ENCODE peak calls at places on chromosomes 5 and 9, in four cellular contexts. V is fibroblast of lung, A is neural progenitor cell, H is left lung. C is an unnamed sample.

GRCh38 chr9:29701536-29701935 is 2128.3 kb upstream of the C9orf72 start:
- DNase-seq in V (no peak), A (no peak), H (no peak), C (peak; percentile 39)

GRCh38 chr5:15510092-15510491 is 10.1 kb downstream of the FBXL7 start:
- DNase-seq in V (peak; percentile 79), A (no peak), H (no peak), C (no peak)

GRCh38 chr9:126647585-126648110 is 33.9 kb downstream of the LMX1B start:
- DNase-seq in V (no peak), H (no peak), A (no peak), C (no peak)

GRCh38 chr5:21642321-21642720 is 1210.8 kb downstream of the CDH12 start:
- DNase-seq in A (no peak), H (no peak), V (no peak), C (no peak)

GRCh38 chr5:14254686-14255085 is 111.5 kb downstream of the TRIO start:
- DNase-seq in A (no peak), V (no peak), H (no peak), C (no peak)

GRCh38 chr5:60700347-60700815 is 415 bp upstream of the DEPDC1B start:
- DNase-seq in A (no peak), H (no peak), V (no peak), C (peak; percentile 40)

GRCh38 chr9:101727621-101728524 is 10.6 kb downstream of the GRIN3A start:
- DNase-seq in H (no peak), A (peak; percentile 55), V (no peak), C (peak; percentile 32)

GRCh38 chr9:38141751-38142150 is 72.7 kb upstream of the SHB start:
- DNase-seq in A (no peak), V (peak; percentile 92), H (no peak), C (peak; percentile 29)

GRCh38 chr9:80866121-80866520 is 823.2 kb downstream of the TLE1 start:
- DNase-seq in H (no peak), V (no peak), A (no peak), C (no peak)

GRCh38 chr5:140631831-140632365 is 1.1 kb downstream of the CD14 start:
- DNase-seq in V (no peak), A (no peak), H (peak; percentile 86), C (no peak)

GRCh38 chr9:134403682-134404301 is 77.5 kb downstream of the RXRA start:
- DNase-seq in V (peak; percentile 97), H (peak; percentile 90), A (no peak), C (no peak)

GRCh38 chr9:110081395-110081794 is 126.6 kb downstream of the C9orf152 start:
- DNase-seq in V (peak; percentile 73), A (no peak), H (no peak), C (no peak)

GRCh38 chr5:36156124-36156601 is 4.3 kb downstream of the SKP2 start:
- DNase-seq in A (no peak), H (no peak), V (peak; percentile 68), C (no peak)

GRCh38 chr5:16550316-16550952 is 66.4 kb downstream of the RETREG1 start:
- DNase-seq in V (no peak), A (peak; percentile 68), H (no peak), C (peak; percentile 75)

GRCh38 chr5:31192442-31192841 is 1.0 kb upstream of the CDH6 start:
- DNase-seq in V (no peak), A (peak; percentile 39), H (no peak), C (no peak)

GRCh38 chr5:36239370-36240293 is 2.1 kb downstream of the NADK2 start:
- DNase-seq in A (no peak), V (no peak), H (no peak), C (no peak)

GRCh38 chr5:18534119-18534518 is 899.9 kb downstream of the TAF11L14 start:
- DNase-seq in A (no peak), H (no peak), V (no peak), C (no peak)

GRCh38 chr9:9645006-9645405 is 967.8 kb downstream of the PTPRD start:
- DNase-seq in H (peak; percentile 34), A (no peak), V (no peak), C (no peak)

GRCh38 chr9:69195681-69196080 is 21.6 kb downstream of the TJP2 start:
- DNase-seq in A (no peak), H (no peak), V (no peak), C (no peak)

GRCh38 chr9:114718801-114719221 is 36.8 kb upstream of the TEX48 start:
- DNase-seq in V (peak; percentile 63), H (no peak), A (no peak), C (no peak)

GRCh38 chr9:134777153-134777552 is 103.5 kb upstream of the FCN2 start:
- DNase-seq in V (no peak), H (no peak), A (no peak), C (no peak)

GRCh38 chr5:173234129-173234793 is 745 bp downstream of the NKX2-5 start:
- DNase-seq in V (no peak), A (peak; percentile 71), H (no peak), C (peak; percentile 38)
- H3K4me3 ChIP-seq in V (no peak overlapping the region), A (peak overlapping the region; percentile 30), H (no peak overlapping the region), C (peak overlapping the region; percentile 53)

GRCh38 chr5:77230727-77231469 is 20.4 kb downstream of the PDE8B start:
- DNase-seq in H (no peak), V (no peak), A (peak; percentile 38), C (peak; percentile 21)
- TF ChIP-seq CTCF in H (no peak), V (peak; percentile 24), A (peak; percentile 40), C (peak; percentile 43)

GRCh38 chr9:121286973-121287721 is 19.2 kb downstream of the GSN start:
- DNase-seq in H (peak; percentile 89), A (peak; percentile 83), V (peak; percentile 95), C (peak; percentile 99)
- H3K4me3 ChIP-seq in H (peak overlapping the region; percentile 10), A (peak overlapping the region; percentile 16), V (no peak overlapping the region), C (peak overlapping the region; percentile 7)

GRCh38 chr9:113591899-113592625 is 128.5 kb downstream of the RGS3 start:
- DNase-seq in A (no peak), V (no peak), H (peak; percentile 35), C (no peak)
- TF ChIP-seq CTCF in A (no peak), V (no peak), H (no peak), C (no peak)

GRCh38 chr9:124001445-124001799 is 10.1 kb upstream of the LHX2 start:
- DNase-seq in V (no peak), A (no peak), H (no peak), C (no peak)
- H3K4me3 ChIP-seq in V (no peak overlapping the region), A (peak overlapping the region; percentile 83), H (no peak overlapping the region), C (no peak overlapping the region)

GRCh38 chr5:142012186-142012785 is 541 bp downstream of the GNPDA1 start:
- DNase-seq in V (no peak), A (peak; percentile 48), H (peak; percentile 84), C (peak; percentile 73)

GRCh38 chr5:142011572-142012185 is 1.1 kb downstream of the GNPDA1 start:
- DNase-seq in H (no peak), V (no peak), A (no peak), C (no peak)

GRCh38 chr5:142013734-142014495 is 1.1 kb upstream of the GNPDA1 start:
- DNase-seq in A (no peak), H (peak; percentile 79), V (peak; percentile 54), C (no peak)

GRCh38 chr5:142014911-142015584 is 2.2 kb upstream of the GNPDA1 start:
- DNase-seq in A (peak; percentile 44), H (no peak), V (peak; percentile 73), C (peak; percentile 77)

GRCh38 chr5:142012792-142013388 is at the start of gene GNPDA1:
- DNase-seq in V (peak; percentile 67), H (peak; percentile 96), A (peak; percentile 76), C (peak; percentile 74)
- TF ChIP-seq CTCF in V (no peak), H (no peak), A (no peak), C (no peak)

DNA sequence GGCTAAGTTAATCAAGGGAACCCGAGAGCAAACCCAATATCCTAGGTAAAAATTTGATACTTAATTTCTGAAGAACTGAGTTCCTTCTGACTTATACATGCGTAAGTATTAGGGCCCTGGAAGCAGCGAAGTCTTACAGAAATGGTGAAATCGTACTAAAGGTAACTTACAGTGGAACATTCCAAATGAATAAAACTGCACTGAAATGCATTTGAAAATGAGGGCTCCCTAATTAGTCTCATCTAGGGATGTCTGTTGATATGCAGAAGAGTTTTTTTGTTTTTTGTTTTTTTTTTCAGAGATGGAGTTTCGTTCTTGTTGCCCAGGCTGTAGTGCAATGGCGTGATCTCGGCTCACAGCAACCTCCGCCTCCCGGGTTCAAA is 10.4 kb upstream of the NANS start:
- DNase-seq in A (no peak), V (no peak), H (no peak), C (no peak)
- H3K4me3 ChIP-seq in A (no peak overlapping the region), V (no peak overlapping the region), H (peak overlapping the region; percentile 8), C (no peak overlapping the region)

DNA sequence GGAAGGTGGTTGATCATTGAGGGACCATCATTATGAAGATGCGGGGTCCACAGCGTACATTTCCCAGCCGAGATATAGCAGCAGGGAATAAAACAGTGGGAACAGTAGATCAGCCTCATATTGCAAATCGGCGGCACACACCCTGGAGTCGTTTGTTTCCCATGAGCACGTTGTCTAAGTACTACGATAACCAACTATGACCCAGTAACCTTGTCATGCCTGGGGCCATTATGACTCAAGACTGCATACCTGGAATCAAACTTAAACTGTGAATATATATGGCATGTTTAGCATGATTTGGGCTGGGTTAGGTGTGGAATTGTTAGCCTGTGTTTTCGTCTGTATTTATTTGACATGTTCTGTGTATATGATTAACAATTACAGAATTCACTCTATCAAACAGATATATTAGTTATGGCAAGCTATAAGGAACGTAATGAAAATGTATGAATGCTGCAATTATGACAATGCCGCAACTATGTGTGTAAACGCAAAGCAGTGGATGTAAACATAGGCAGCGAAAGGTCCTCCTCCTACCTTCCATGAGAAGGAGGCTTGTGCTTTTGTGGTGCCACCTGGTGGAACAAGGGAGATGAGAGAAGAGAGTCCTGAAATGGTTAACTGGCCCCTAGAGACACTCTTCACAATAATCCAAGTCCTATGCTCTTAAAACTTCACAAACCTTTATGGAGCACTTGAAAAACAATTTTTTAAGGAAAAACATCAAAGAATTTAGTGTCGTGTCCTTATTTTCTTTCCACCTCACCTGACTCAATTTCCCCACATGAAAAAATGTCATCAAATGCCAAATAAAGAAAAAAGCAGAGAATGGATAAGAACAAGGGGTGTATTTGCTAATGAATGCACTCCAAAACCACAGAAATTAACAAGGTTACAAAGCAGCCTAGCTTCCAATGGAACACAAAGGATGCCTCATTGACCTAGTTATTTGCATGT is 47.1 kb downstream of the SEMA5A start:
- DNase-seq in H (no peak), V (no peak), A (peak; percentile 76), C (peak; percentile 34)
- TF ChIP-seq CTCF in H (no peak), V (peak; percentile 25), A (peak; percentile 75), C (peak; percentile 35)

DNA sequence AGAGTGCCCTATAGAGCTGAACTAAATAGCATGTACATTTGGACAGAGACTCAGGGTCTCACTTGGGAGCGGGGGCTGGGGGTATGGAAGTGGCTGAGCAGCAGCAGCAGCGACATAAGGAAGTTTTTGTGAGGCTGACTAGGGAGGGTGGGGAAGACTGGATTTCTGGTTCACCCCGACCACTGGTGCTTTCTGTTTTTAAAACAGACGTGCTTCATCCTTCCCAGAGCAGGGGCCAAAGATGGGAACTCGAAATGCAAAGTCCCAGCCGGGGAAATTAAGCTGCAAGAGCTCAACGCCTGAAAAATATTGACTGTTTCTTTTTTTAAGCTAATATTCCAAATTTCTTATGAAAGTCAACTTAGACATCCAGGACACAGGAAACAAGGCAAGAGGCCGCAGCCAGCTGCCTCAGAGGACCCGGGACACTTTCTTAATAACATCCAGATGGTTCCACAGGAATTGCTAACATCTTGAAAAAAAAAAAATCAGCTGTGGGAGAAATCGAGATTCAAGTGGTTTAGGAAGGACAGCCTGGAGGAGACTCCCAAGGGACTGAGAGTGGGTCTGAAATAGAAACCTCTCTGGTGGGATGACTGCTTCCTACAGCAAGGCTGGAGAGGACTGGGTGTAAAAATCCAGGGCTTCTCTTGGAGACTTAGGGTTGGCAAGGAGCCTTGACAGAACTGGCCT is 145.0 kb downstream of the FGF1 start:
- DNase-seq in H (no peak), A (no peak), V (peak; percentile 36), C (peak; percentile 94)
- H3K4me3 ChIP-seq in H (no peak overlapping the region), A (no peak overlapping the region), V (peak overlapping the region; percentile 2), C (no peak overlapping the region)